ENCODE peak calls at places on chromosomes 13 and 19, in eight cellular contexts. V, G, A, F, Y, J, W and R are unnamed samples.

GRCh38 chr13:31038834-31039552 is 106.5 kb downstream of the TEX26 start:
- DNase-seq in V (peak), G (no peak), A (no peak), F (peak), Y (no peak), J (no peak), W (peak), R (no peak)

GRCh38 chr19:15285896-15286591 is 46.3 kb downstream of the BRD4 start:
- DNase-seq in V (no peak), G (no peak), A (no peak), F (no peak), Y (no peak), J (no peak), W (no peak), R (no peak)

GRCh38 chr19:11481777-11482383 is 1.0 kb upstream of the ELAVL3 start:
- DNase-seq in V (peak), G (peak), A (peak), F (peak), Y (peak), J (peak), W (peak), R (no peak)

GRCh38 chr19:35777411-35777841 is 2.1 kb downstream of the ARHGAP33 start:
- DNase-seq in V (no peak), G (no peak), A (no peak), F (no peak), Y (no peak), J (no peak), W (no peak), R (no peak)

GRCh38 chr19:7492142-7493055 is 3.6 kb upstream of the PEX11G start:
- DNase-seq in V (no peak), G (no peak), A (no peak), F (no peak), Y (no peak), J (no peak), W (peak), R (no peak)

GRCh38 chr13:81671103-81671502 is 1330.2 kb upstream of the SPRY2 start:
- DNase-seq in V (no peak), G (no peak), A (no peak), F (no peak), Y (no peak), J (no peak), W (no peak), R (no peak)

GRCh38 chr19:7292950-7293794 is 1.0 kb downstream of the INSR start:
- DNase-seq in V (no peak), G (peak), A (no peak), F (no peak), Y (peak), J (no peak), W (no peak), R (no peak)

GRCh38 chr13:97434417-97435296 is 688 bp downstream of the RAP2A start:
- DNase-seq in V (peak), G (peak), A (peak), F (no peak), Y (peak), J (no peak), W (peak), R (no peak)

GRCh38 chr13:75796825-75797224 is 160.7 kb downstream of the LMO7 start:
- DNase-seq in V (no peak), G (no peak), A (no peak), F (no peak), Y (no peak), J (no peak), W (no peak), R (no peak)

GRCh38 chr13:26618726-26619125 is 61.2 kb downstream of the WASF3 start:
- DNase-seq in V (no peak), G (no peak), A (no peak), F (no peak), Y (no peak), J (no peak), W (no peak), R (no peak)

GRCh38 chr13:98452851-98453250 is 124.1 kb downstream of the STK24 start:
- DNase-seq in V (no peak), G (no peak), A (no peak), F (no peak), Y (no peak), J (no peak), W (no peak), R (no peak)

GRCh38 chr13:45473627-45474026 is 8.9 kb downstream of the COG3 start:
- DNase-seq in V (peak), G (no peak), A (no peak), F (no peak), Y (no peak), J (no peak), W (no peak), R (no peak)

GRCh38 chr13:70568571-70568970 is 460.3 kb upstream of the KLHL1 start:
- DNase-seq in V (peak), G (no peak), A (peak), F (peak), Y (no peak), J (peak), W (peak), R (peak)

GRCh38 chr13:109088528-109088927 is 459.1 kb downstream of the MYO16 start:
- DNase-seq in V (no peak), G (no peak), A (no peak), F (no peak), Y (no peak), J (no peak), W (no peak), R (no peak)

GRCh38 chr13:72959643-72960042 is 99.2 kb upstream of the KLF5 start:
- DNase-seq in V (no peak), G (no peak), A (no peak), F (peak), Y (no peak), J (peak), W (no peak), R (no peak)

DNA sequence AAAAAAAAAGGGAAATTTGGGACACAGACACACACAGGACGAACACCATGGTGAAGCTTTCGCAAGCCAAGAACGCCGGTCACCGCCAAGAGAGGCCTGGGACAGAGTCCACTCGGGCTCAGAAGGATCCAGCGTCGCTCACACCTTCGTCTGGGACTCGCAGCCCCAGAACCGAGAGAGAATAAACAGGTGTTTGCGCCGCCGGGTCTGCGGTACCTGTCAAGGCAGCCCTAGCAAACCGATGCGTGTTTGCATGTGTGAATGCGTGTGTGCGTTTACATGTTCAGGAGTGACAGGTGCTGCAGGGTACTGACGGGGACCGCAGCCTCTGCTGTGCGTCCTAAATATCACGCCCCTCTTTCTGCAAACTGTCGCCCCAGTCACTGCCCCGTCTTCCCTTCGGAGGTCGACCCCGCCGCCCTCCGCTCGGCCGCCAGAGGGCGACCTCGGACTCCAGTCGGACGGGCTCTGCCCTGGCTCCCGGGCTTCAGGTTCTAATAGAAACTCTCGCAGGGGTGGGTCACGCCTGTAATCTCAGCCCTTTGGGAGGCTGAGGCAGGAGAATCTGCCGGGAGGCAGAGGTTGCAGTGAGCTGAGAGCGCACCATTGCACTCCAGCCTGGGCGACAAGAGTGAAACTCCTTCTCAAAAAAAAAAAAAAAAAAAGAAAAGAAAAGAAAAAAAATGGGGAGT is 11.8 kb upstream of the CSNK1G2 start:
- DNase-seq in V (peak), G (peak), A (peak), F (peak), Y (peak), J (peak), W (peak), R (no peak)
- H3K27ac ChIP-seq in V (no peak), G (no peak), A (no peak), F (no peak), Y (peak), J (peak), W (no peak), R (no peak)

GRCh38 chr19:38421856-38422255 is 4.2 kb downstream of the RASGRP4 start:
- DNase-seq in V (no peak), G (no peak), A (no peak), F (no peak), Y (no peak), J (no peak), W (no peak), R (no peak)

GRCh38 chr19:38417146-38417543 is 8.9 kb downstream of the RASGRP4 start:
- DNase-seq in V (no peak), G (no peak), A (no peak), F (no peak), Y (no peak), J (no peak), W (no peak), R (no peak)

GRCh38 chr19:38413416-38413815 is 10.5 kb downstream of the FAM98C start:
- DNase-seq in V (no peak), G (no peak), A (no peak), F (no peak), Y (no peak), J (no peak), W (no peak), R (no peak)

GRCh38 chr19:38420935-38421334 is 5.1 kb downstream of the RASGRP4 start:
- DNase-seq in V (no peak), G (no peak), A (no peak), F (no peak), Y (no peak), J (no peak), W (no peak), R (no peak)

DNA sequence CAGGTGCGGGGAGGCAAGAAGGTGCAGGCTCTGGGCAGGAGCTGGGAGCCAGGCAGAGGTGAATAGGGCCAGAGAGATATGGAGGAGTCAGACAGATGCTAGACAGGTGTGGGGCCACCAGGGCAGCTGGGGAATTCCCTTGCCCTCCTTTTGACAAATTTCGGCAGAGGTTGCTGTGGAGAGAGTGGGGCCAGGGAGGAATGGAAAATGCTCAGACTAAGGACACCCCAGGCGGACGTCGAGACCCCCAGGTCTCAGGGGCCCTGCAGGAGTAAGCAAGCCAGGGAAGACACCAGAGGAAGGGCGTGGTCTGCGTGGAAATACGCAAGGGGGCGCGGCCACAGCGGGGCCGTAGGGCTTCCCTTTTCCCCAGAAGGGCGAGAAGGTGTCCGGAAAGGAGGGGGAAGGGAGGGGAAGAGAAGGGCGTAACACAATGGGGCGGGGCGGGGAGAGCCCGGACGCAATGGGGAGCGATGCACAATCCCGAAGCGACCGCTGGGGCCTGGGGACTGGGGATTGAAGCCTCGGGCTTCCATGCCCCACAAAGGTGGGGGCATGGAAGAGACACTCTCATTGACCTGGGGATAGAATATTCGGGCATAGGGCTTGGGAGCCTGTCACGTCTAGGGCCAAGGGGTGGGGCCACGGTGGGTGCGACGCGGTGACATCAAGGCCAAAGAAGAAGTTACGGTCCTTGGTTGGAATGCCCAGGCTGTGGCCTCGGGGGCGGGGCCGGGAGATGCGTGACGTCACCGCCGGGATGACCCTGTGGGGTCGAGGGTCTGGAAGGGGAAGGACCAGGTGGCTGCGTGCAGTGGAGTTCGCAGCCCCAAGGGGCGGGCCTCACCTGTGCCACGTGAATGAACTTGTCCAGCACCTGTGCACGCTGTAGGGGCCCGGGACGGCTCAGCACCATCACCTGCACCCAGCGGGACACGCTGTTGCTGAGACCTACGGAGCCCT is 8.2 kb downstream of the RASGRP4 start:
- DNase-seq in V (no peak), G (peak), A (peak), F (peak), Y (peak), J (peak), W (peak), R (no peak)
- H3K27ac ChIP-seq in V (no peak), G (no peak), A (no peak), F (no peak), Y (no peak), J (no peak), W (no peak), R (no peak)

GRCh38 chr19:55474269-55475265 is 1.9 kb upstream of the ZNF628 start:
- DNase-seq in V (no peak), G (no peak), A (no peak), F (no peak), Y (no peak), J (no peak), W (no peak), R (no peak)
- H3K27ac ChIP-seq in V (no peak), G (no peak), A (peak), F (peak), Y (no peak), J (peak), W (peak), R (no peak)

DNA sequence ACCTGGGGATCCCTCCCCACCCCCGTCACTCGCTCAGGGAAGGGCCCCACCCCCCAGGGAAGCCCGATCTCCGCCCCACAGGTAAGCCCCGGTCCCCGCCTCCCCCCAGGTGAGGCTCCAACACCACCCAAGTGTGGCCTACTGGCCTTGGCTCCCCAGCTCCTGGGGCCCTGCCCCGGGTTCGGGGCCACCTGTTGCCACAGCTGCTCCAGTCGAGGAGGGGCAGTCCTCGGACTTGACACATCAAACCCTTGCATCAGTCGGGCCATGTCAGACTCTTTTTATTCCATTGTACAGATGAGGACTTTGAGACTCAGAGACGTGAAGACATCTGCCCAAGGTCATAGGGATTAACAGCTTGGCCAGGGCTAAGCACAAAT is 514 bp downstream of the CC2D1A start:
- DNase-seq in V (no peak), G (no peak), A (no peak), F (no peak), Y (peak), J (peak), W (no peak), R (no peak)
- H3K27ac ChIP-seq in V (no peak), G (no peak), A (no peak), F (no peak), Y (peak), J (peak), W (no peak), R (no peak)

DNA sequence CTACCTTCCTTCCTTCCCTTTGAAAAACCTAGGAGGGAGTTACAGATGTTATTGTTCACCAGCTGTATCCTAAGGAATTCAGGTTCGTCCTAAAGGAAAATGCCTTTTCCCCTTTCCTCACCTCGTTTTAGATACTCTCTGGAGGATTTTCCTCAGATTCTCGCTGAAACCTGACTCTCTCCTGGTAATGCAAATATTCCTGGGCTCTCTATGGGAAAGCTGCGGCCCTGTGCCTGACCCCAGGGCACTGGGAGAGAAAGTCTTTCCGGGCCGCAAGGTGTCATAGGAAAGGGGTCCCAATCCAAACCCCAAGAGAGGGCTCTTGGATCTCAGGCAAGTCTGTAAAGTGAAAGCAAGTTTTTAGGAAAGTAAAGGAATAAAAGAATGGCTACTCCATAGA is 13.1 kb upstream of the OR1M1 start:
- DNase-seq in V (no peak), G (no peak), A (no peak), F (no peak), Y (no peak), J (no peak), W (no peak), R (no peak)
- H3K27ac ChIP-seq in V (no peak), G (no peak), A (no peak), F (no peak), Y (no peak), J (no peak), W (no peak), R (no peak)

GRCh38 chr19:17264641-17264979 is at the start of gene USHBP1:
- DNase-seq in V (no peak), G (no peak), A (no peak), F (no peak), Y (no peak), J (no peak), W (no peak), R (no peak)
- H3K27ac ChIP-seq in V (no peak), G (no peak), A (no peak), F (no peak), Y (no peak), J (peak), W (no peak), R (no peak)

GRCh38 chr19:50003810-50004419 is 21.3 kb downstream of the VRK3 start:
- DNase-seq in V (peak), G (peak), A (peak), F (peak), Y (peak), J (peak), W (peak), R (no peak)
- H3K27ac ChIP-seq in V (peak), G (no peak), A (no peak), F (peak), Y (no peak), J (peak), W (peak), R (no peak)

GRCh38 chr13:77500094-77500493 is 35.4 kb upstream of the SCEL start:
- DNase-seq in V (no peak), G (no peak), A (no peak), F (no peak), Y (no peak), J (no peak), W (no peak), R (no peak)
- H3K27ac ChIP-seq in V (no peak), G (no peak), A (no peak), F (no peak), Y (no peak), J (no peak), W (no peak), R (no peak)

DNA sequence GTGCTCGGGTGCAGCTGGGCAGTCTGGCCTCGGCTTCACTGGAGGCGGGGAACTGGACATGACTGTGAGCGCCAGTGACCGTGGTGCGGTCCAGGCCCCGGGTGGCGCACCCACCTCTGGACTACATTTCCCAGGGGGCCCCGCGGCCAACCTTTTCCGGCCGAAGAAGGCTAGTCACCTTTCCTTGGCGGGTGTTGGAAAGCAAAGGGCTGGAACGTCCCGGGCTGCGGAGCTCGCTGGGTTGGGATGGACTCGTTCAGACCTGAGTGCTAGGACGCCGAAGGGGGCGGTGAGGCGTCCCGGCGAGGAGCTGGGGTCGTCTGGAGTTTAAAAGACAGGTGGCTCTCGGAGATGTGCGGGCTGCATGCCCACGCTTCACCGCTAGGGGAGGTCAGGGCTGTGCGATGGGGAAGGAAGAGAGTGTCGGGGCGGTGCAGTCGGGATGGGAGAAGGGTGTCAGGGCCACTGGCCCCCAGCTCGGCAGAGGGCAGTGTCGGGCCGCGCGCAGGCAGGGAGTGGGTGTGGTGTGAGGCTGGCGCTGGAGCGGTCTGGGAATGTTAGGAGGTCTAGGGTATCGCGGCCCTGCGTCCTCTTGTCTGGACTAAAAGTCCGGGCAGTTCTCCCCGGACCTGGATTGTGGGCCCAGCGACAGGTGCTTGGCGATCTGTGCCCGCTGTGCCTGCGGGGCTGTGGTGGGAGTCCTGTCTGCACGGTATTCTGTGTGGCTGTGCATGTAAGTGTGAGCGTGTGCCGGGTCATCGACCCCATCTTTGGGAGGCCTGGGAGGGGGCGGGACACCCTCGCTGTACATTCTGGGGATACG is 57.1 kb downstream of the ZNF568 start:
- DNase-seq in V (peak), G (peak), A (peak), F (peak), Y (peak), J (peak), W (peak), R (peak)
- H3K27ac ChIP-seq in V (no peak), G (no peak), A (no peak), F (no peak), Y (peak), J (peak), W (no peak), R (no peak)

GRCh38 chr19:57688011-57688763 is 6.4 kb downstream of the ZNF551 start:
- DNase-seq in V (no peak), G (no peak), A (no peak), F (no peak), Y (no peak), J (no peak), W (no peak), R (no peak)

GRCh38 chr19:57687363-57688010 is 5.7 kb downstream of the ZNF551 start:
- DNase-seq in V (no peak), G (no peak), A (no peak), F (no peak), Y (no peak), J (no peak), W (no peak), R (no peak)

GRCh38 chr19:57686727-57687126 is 5.0 kb downstream of the ZNF551 start:
- DNase-seq in V (no peak), G (no peak), A (no peak), F (no peak), Y (no peak), J (no peak), W (no peak), R (no peak)

GRCh38 chr19:57682226-57682766 is 519 bp downstream of the ZNF551 start:
- DNase-seq in V (no peak), G (no peak), A (no peak), F (no peak), Y (no peak), J (no peak), W (no peak), R (no peak)
- H3K27ac ChIP-seq in V (peak), G (no peak), A (no peak), F (peak), Y (peak), J (peak), W (no peak), R (no peak)